ENCODE peak calls at places on chromosomes 7 and 10, in seven cellular contexts. M is HepG2, H is SK-N-SH, W is K562, C is GM12892, K is H1, X is GM12878. T is an unnamed sample.

GRCh38 chr7:154744861-154745258 is 258.1 kb downstream of the PAXIP1 start:
- DNase-seq in H (peak; percentile 75), M (no peak), X (no peak), K (no peak), C (no peak), W (no peak), T (no peak)

GRCh38 chr7:82803411-82803810 is 359.3 kb downstream of the PCLO start:
- DNase-seq in W (no peak), X (no peak), K (no peak), C (no peak), M (no peak), H (no peak), T (no peak)

GRCh38 chr7:55481126-55481525 is 91.2 kb downstream of the VOPP1 start:
- DNase-seq in C (no peak), W (no peak), H (no peak), K (peak; percentile 45), X (no peak), M (no peak), T (no peak)

GRCh38 chr10:131858118-131858515 is 42.7 kb upstream of the PPP2R2D start:
- DNase-seq in M (no peak), C (no peak), W (no peak), K (no peak), H (peak; percentile 15), X (no peak), T (no peak)

GRCh38 chr7:4747746-4748145 is 27.7 kb upstream of the AP5Z1 start:
- DNase-seq in H (no peak), X (no peak), C (no peak), K (no peak), M (no peak), W (no peak), T (no peak)

GRCh38 chr10:29957887-29958330 is 101.5 kb downstream of the JCAD start:
- DNase-seq in C (no peak), W (no peak), X (no peak), K (no peak), M (no peak), H (no peak), T (no peak)

GRCh38 chr10:131247873-131248272 is 63.6 kb downstream of the TCERG1L start:
- DNase-seq in H (no peak), W (no peak), M (no peak), K (no peak), X (no peak), C (no peak), T (no peak)

GRCh38 chr7:16814987-16815386 is 10.2 kb upstream of the AGR2 start:
- DNase-seq in H (no peak), C (no peak), K (no peak), W (no peak), X (no peak), M (no peak), T (no peak)

GRCh38 chr7:80526472-80526871 is 14.6 kb upstream of the GNAT3 start:
- DNase-seq in X (no peak), H (no peak), W (no peak), M (no peak), C (no peak), K (no peak), T (no peak)

GRCh38 chr7:46754135-46754730 is 827.7 kb downstream of the TNS3 start:
- DNase-seq in X (no peak), C (no peak), W (no peak), M (no peak), H (no peak), K (no peak), T (no peak)

GRCh38 chr10:101230185-101230917 is 1.1 kb upstream of the LBX1 start:
- DNase-seq in K (no peak), C (no peak), H (peak; percentile 88), X (no peak), M (no peak), W (peak; percentile 37), T (no peak)

GRCh38 chr10:10910634-10911033 is 107.0 kb upstream of the CELF2 start:
- DNase-seq in X (no peak), M (no peak), H (no peak), C (no peak), K (no peak), W (no peak), T (no peak)

GRCh38 chr10:94617389-94617944 is 66.1 kb upstream of the CYP2C18 start:
- DNase-seq in C (no peak), M (no peak), K (no peak), H (no peak), W (no peak), X (no peak), T (no peak)

GRCh38 chr10:33349273-33349672 is 14.8 kb upstream of the NRP1 start:
- DNase-seq in X (no peak), C (no peak), K (no peak), M (no peak), W (no peak), H (no peak), T (no peak)

GRCh38 chr7:135389971-135390370 is 119.9 kb downstream of the CNOT4 start:
- DNase-seq in X (no peak), M (no peak), K (no peak), H (no peak), C (no peak), W (no peak), T (no peak)

GRCh38 chr7:43693687-43694398 is 35.5 kb downstream of the COA1 start:
- DNase-seq in H (no peak), X (no peak), M (peak; percentile 22), K (no peak), C (no peak), W (no peak), T (no peak)

GRCh38 chr7:5701085-5701914 is 80.2 kb downstream of the RNF216 start:
- DNase-seq in M (no peak), X (peak; percentile 84), C (no peak), H (no peak), K (no peak), W (no peak), T (no peak)

GRCh38 chr10:34814228-34815173 is 595 bp downstream of the PARD3 start:
- DNase-seq in K (peak; percentile 75), M (peak; percentile 51), X (no peak), W (peak; percentile 66), H (peak; percentile 91), C (peak; percentile 28), T (peak; percentile 53)

GRCh38 chr7:14252458-14252857 is 263.0 kb upstream of the ETV1 start:
- DNase-seq in X (no peak), C (no peak), K (no peak), H (no peak), W (no peak), M (no peak), T (no peak)

GRCh38 chr7:156640949-156641485 is 443 bp downstream of the RNF32 start:
- DNase-seq in X (no peak), M (no peak), W (no peak), K (no peak), H (no peak), C (peak; percentile 41), T (peak; percentile 38)

GRCh38 chr10:21402606-21403083 is 122.8 kb downstream of the SKIDA1 start:
- DNase-seq in C (no peak), M (no peak), H (no peak), K (no peak), X (no peak), W (no peak), T (no peak)

GRCh38 chr7:26369519-26370385 is 78.1 kb downstream of the SNX10 start:
- DNase-seq in K (no peak), M (peak; percentile 36), C (no peak), W (peak; percentile 58), H (peak; percentile 65), X (no peak), T (no peak)

DNA sequence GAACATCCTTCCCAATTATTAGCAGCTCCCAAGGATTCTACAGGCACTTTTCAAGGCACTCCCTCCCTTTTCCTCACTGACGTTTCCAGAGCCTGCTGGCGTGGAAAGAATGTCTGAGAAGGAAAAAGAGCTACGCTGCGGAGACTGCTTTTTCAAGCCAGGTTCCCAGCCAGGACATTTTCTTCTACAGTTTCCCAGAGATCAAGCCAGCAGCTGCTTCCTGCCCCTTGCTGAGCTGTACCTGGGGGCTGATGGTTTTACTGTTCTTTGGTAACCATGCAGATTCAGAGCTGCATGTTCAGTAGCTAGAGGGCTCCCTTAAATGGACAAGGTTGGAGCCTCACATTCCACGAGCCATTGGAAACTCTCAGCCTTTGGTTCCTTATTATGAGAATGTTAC is 133.4 kb downstream of the EVX1 start:
- DNase-seq in H (no peak), M (no peak), X (no peak), K (no peak), W (no peak), C (no peak), T (no peak)
- TF ChIP-seq TAF1 in H (no peak), M (no peak), X (no peak), K (no peak), W (no peak), C (no peak), T (no peak)

GRCh38 chr7:74623135-74623534 is 34.4 kb upstream of the GTF2I start:
- DNase-seq in H (no peak), W (no peak), X (no peak), M (no peak), K (no peak), C (no peak), T (no peak)

GRCh38 chr7:74622228-74622749 is 35.2 kb upstream of the GTF2I start:
- DNase-seq in M (no peak), K (no peak), H (no peak), W (no peak), C (no peak), X (no peak), T (no peak)

GRCh38 chr7:74615933-74616780 is 41.4 kb upstream of the GTF2I start:
- DNase-seq in K (no peak), C (no peak), W (no peak), X (no peak), H (no peak), M (no peak), T (no peak)

GRCh38 chr7:74619235-74619860 is 38.2 kb upstream of the GTF2I start:
- DNase-seq in X (no peak), C (no peak), H (no peak), K (no peak), W (no peak), M (no peak), T (no peak)
- TF ChIP-seq TAF1 in X (no peak), C (no peak), H (no peak), K (no peak), W (no peak), M (no peak), T (no peak)

DNA sequence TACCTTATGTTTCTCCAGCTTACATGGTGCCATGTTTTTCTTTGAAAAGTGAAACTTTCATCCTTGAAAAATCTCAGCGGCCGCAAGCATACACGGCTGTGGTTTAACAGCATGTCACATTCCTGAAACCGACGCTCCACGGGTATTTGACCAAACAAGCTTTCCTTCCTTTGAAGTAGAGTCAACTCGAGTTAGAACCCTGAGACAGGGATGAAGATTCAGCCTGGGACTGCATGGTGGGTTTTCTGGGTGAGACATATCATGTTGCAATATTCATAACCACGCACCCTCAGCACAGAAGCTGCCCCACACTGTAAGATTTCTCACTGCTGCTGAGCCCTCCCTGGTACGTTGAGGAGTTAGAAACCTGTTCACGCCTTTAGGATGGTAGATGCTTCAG is 8.1 kb downstream of the CYP26A1 start:
- DNase-seq in H (no peak), M (peak; percentile 46), K (no peak), C (no peak), W (no peak), X (no peak), T (no peak)
- TF ChIP-seq TAF1 in H (no peak), M (no peak), K (no peak), C (no peak), W (no peak), X (no peak), T (no peak)

DNA sequence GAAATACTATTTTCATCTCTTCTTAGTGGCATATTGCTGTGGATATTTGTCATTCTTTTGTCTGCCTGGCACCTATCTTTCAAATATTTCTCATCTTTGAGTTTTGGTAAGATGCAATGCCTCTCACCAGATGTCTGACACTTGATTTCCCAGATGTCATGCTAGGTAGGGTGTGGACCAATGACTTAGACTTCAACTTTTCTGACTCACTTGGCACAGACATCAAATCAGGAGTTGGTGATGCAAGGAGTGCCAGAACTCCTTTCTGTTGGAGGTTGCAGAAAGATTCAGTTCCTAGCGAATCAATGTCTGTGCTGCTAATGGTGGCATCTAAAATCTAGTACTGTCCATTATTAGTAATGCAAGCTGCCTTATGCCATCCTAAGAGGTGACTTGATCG is 216.9 kb upstream of the FERD3L start:
- DNase-seq in M (no peak), K (no peak), X (no peak), H (no peak), W (no peak), C (no peak), T (no peak)
- TF ChIP-seq TAF1 in M (no peak), K (no peak), X (no peak), H (no peak), W (no peak), C (no peak), T (no peak)